ENCODE peak calls at places on chromosomes 16 and 17, in five cellular contexts. K is Peyer's patch, Y is ovary, S is stomach, E is testis. G is an unnamed sample.

GRCh38 chr16:89102035-89102776 is 8.6 kb downstream of the ACSF3 start:
- DNase-seq in K (no peak), Y (no peak), S (no peak), E (no peak), G (no peak)

GRCh38 chr16:21060027-21060510 is 90.6 kb downstream of the DNAH3 start:
- DNase-seq in K (no peak), Y (no peak), S (peak), E (peak), G (no peak)

GRCh38 chr17:17108681-17109049 is 66.4 kb downstream of the MPRIP start:
- DNase-seq in K (no peak), Y (no peak), S (peak), E (no peak), G (no peak)

GRCh38 chr17:58783380-58783779 is 27.7 kb downstream of the PPM1E start:
- DNase-seq in K (no peak), Y (no peak), S (no peak), E (no peak), G (no peak)

GRCh38 chr17:30969989-30970680 is 704 bp upstream of the RNF135 start:
- DNase-seq in K (peak), Y (no peak), S (peak), E (peak), G (peak)

GRCh38 chr17:80071116-80071980 is 30.0 kb upstream of the GAA start:
- DNase-seq in K (peak), Y (peak), S (peak), E (peak), G (no peak)

GRCh38 chr16:20300312-20301097 is 26.8 kb downstream of the GP2 start:
- DNase-seq in K (peak), Y (no peak), S (peak), E (peak), G (no peak)

GRCh38 chr16:58421529-58421928 is 29.3 kb downstream of the GINS3 start:
- DNase-seq in K (no peak), Y (no peak), S (no peak), E (no peak), G (no peak)

GRCh38 chr17:347309-347708 is 5.3 kb downstream of the RPH3AL start:
- DNase-seq in K (no peak), Y (no peak), S (no peak), E (no peak), G (no peak)

GRCh38 chr17:38569701-38570512 is 35.8 kb downstream of the SRCIN1 start:
- DNase-seq in K (no peak), Y (no peak), S (no peak), E (no peak), G (no peak)

GRCh38 chr17:40778466-40778865 is 3.9 kb downstream of the KRT27 start:
- DNase-seq in K (no peak), Y (no peak), S (no peak), E (no peak), G (no peak)

GRCh38 chr17:36485805-36486203 is 677 bp upstream of the ZNHIT3 start:
- DNase-seq in K (no peak), Y (no peak), S (no peak), E (no peak), G (no peak)

GRCh38 chr16:69494993-69495392 is 70.6 kb downstream of the CYB5B start:
- DNase-seq in K (no peak), Y (no peak), S (no peak), E (peak), G (no peak)

GRCh38 chr16:69754469-69755310 is at the start of gene NOB1:
- DNase-seq in K (peak), Y (peak), S (peak), E (peak), G (peak)

GRCh38 chr17:54007855-54008254 is 185.1 kb downstream of the KIF2B start:
- DNase-seq in K (no peak), Y (no peak), S (no peak), E (no peak), G (no peak)

GRCh38 chr16:54937673-54938350 is 7.1 kb downstream of the IRX5 start:
- DNase-seq in K (no peak), Y (no peak), S (no peak), E (no peak), G (no peak)
- H3K4me3 ChIP-seq in K (no peak), Y (no peak), S (peak), E (no peak), G (peak)

GRCh38 chr17:72394531-72394930 is 273.7 kb downstream of the SOX9 start:
- DNase-seq in K (no peak), Y (no peak), S (no peak), E (no peak), G (no peak)
- H3K27ac ChIP-seq in K (no peak), Y (no peak), S (peak), E (no peak), G (no peak)

GRCh38 chr16:674968-675883 is at the start of gene RHBDL1:
- DNase-seq in K (no peak), Y (no peak), S (no peak), E (no peak), G (no peak)
- TF ChIP-seq POLR2A in K (no peak), Y (no peak), S (no peak), E (no peak), G (no peak)

DNA sequence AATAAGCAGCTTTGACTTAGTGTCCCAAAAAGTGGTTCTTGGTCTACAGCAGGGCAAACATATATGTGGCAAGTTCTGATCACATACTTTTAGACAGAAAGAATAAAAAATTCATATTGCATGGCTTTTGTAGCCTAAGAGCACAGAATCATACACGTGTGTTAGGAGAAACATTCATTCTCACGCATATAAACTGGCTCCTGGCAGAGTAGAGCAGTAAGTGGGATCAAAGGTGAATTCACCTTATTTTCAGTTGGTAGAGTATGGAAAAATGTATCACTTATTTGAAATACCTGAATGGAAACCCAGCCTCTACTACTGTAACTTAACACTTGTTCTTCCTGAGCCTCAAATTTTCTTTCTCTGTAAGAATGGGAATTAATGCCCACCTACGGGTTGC is 34.8 kb downstream of the DGKE start:
- DNase-seq in K (no peak), Y (no peak), S (no peak), E (no peak), G (no peak)
- H3K4me3 ChIP-seq in K (no peak), Y (no peak), S (no peak), E (no peak), G (no peak)

GRCh38 chr17:9239260-9239820 is 218.0 kb downstream of the NTN1 start:
- DNase-seq in K (peak), Y (no peak), S (peak), E (no peak), G (no peak)
- H3K27ac ChIP-seq in K (peak), Y (peak), S (peak), E (no peak), G (peak)

GRCh38 chr16:2474877-2475412 is at the start of gene TBC1D24:
- DNase-seq in K (peak), Y (peak), S (peak), E (peak), G (peak)
- TF ChIP-seq POLR2A in K (peak), Y (no peak), S (no peak), E (no peak), G (no peak)

GRCh38 chr17:73770115-73770848 is 126.0 kb upstream of the SDK2 start:
- DNase-seq in K (peak), Y (peak), S (peak), E (peak), G (no peak)

GRCh38 chr17:73768691-73769090 is 124.4 kb upstream of the SDK2 start:
- DNase-seq in K (no peak), Y (no peak), S (no peak), E (no peak), G (no peak)

GRCh38 chr17:73769480-73769879 is 125.2 kb upstream of the SDK2 start:
- DNase-seq in K (no peak), Y (no peak), S (no peak), E (no peak), G (no peak)

GRCh38 chr17:73772107-73772705 is 128.0 kb upstream of the SDK2 start:
- DNase-seq in K (no peak), Y (no peak), S (no peak), E (no peak), G (no peak)

GRCh38 chr17:73770849-73771229 is 126.6 kb upstream of the SDK2 start:
- DNase-seq in K (no peak), Y (no peak), S (no peak), E (no peak), G (no peak)
- H3K4me3 ChIP-seq in K (no peak), Y (no peak), S (no peak), E (no peak), G (no peak)